ENCODE peak calls at places on chromosomes 12 and 14, in nine cellular contexts. B, C, Y, G, S, D, O, E and V are unnamed samples.
A peak's percentile ranks its signal among the peaks of the same experiment; 100 is the strongest.

GRCh38 chr14:91888641-91889476 is 21.5 kb upstream of the TC2N start:
- DNase-seq in B (no peak), C (no peak), Y (no peak), G (no peak), S (no peak), D (peak; percentile 63), O (no peak), E (no peak), V (no peak)

GRCh38 chr12:94180558-94181296 is 32.4 kb downstream of the PLXNC1 start:
- DNase-seq in B (no peak), C (no peak), Y (no peak), G (no peak), S (no peak), D (no peak), O (no peak), E (no peak), V (no peak)

GRCh38 chr12:94760786-94761185 is 110.4 kb upstream of the TMCC3 start:
- DNase-seq in B (no peak), C (no peak), Y (no peak), G (no peak), S (no peak), D (no peak), O (no peak), E (no peak), V (no peak)

GRCh38 chr12:6950944-6951540 is at the start of gene PTPN6:
- DNase-seq in B (no peak), C (peak; percentile 90), Y (no peak), G (peak; percentile 54), S (peak; percentile 34), D (no peak), O (peak; percentile 84), E (peak; percentile 85), V (no peak)

GRCh38 chr12:89709994-89710872 is 1.6 kb upstream of the ATP2B1 start:
- DNase-seq in B (no peak), C (peak; percentile 87), Y (no peak), G (peak; percentile 70), S (peak; percentile 61), D (peak; percentile 77), O (no peak), E (peak; percentile 84), V (peak; percentile 57)

GRCh38 chr12:120759591-120760348 is 34.1 kb downstream of the ACADS start:
- DNase-seq in B (no peak), C (no peak), Y (no peak), G (no peak), S (no peak), D (no peak), O (no peak), E (no peak), V (no peak)

GRCh38 chr14:34714320-34715107 is at the start of gene CFL2:
- DNase-seq in B (peak; percentile 32), C (peak; percentile 96), Y (no peak), G (peak; percentile 76), S (peak; percentile 85), D (peak; percentile 94), O (peak; percentile 79), E (peak; percentile 89), V (peak; percentile 89)

GRCh38 chr14:76918751-76919421 is 92.7 kb downstream of the LRRC74A start:
- DNase-seq in B (peak; percentile 73), C (peak; percentile 99), Y (no peak), G (peak; percentile 96), S (peak; percentile 70), D (peak; percentile 76), O (no peak), E (peak; percentile 98), V (peak; percentile 88)

GRCh38 chr14:35992816-35993511 is 166.8 kb downstream of the BRMS1L start:
- DNase-seq in B (no peak), C (no peak), Y (no peak), G (no peak), S (no peak), D (no peak), O (no peak), E (no peak), V (no peak)

GRCh38 chr14:34012978-34013713 is 62.3 kb upstream of the EGLN3 start:
- DNase-seq in B (no peak), C (no peak), Y (no peak), G (no peak), S (no peak), D (no peak), O (no peak), E (no peak), V (no peak)

GRCh38 chr14:69313176-69313575 is 53.2 kb downstream of the GALNT16 start:
- DNase-seq in B (no peak), C (no peak), Y (no peak), G (peak; percentile 38), S (no peak), D (no peak), O (no peak), E (no peak), V (peak; percentile 14)

GRCh38 chr12:4817813-4818212 is 91.9 kb upstream of the KCNA1 start:
- DNase-seq in B (no peak), C (no peak), Y (no peak), G (no peak), S (no peak), D (no peak), O (no peak), E (no peak), V (peak; percentile 44)
- H3K27ac ChIP-seq in B (no peak overlapping the region), C (peak overlapping the region; percentile 40), Y (no peak overlapping the region), G (no peak overlapping the region), S (no peak overlapping the region), D (no peak overlapping the region), O (no peak overlapping the region), E (no peak overlapping the region), V (peak overlapping the region; percentile 73)

DNA sequence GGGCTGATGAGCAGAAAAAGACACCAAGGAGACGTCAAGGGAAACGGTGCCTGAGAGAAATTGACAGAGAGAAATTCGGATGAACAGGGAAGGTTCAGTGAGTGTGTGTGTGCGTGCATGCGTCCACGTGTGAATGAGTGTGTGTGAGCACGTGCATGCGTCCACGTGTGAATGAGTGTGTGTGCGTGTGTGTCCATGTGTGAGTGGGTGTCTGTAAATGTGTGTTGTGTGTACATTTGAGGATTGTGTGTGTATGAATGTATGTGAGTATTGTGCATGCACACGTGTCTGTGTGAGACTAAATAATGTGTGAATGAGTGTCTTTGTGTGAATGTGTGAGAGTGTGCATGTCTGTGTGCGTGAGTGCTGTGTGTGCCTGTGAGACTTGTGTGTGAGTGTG is 137.4 kb upstream of the MED13L start:
- DNase-seq in B (no peak), C (no peak), Y (no peak), G (no peak), S (no peak), D (no peak), O (no peak), E (no peak), V (no peak)
- H3K27ac ChIP-seq in B (no peak overlapping the region), C (no peak overlapping the region), Y (no peak overlapping the region), G (no peak overlapping the region), S (no peak overlapping the region), D (peak overlapping the region; percentile 61), O (no peak overlapping the region), E (no peak overlapping the region), V (no peak overlapping the region)

DNA sequence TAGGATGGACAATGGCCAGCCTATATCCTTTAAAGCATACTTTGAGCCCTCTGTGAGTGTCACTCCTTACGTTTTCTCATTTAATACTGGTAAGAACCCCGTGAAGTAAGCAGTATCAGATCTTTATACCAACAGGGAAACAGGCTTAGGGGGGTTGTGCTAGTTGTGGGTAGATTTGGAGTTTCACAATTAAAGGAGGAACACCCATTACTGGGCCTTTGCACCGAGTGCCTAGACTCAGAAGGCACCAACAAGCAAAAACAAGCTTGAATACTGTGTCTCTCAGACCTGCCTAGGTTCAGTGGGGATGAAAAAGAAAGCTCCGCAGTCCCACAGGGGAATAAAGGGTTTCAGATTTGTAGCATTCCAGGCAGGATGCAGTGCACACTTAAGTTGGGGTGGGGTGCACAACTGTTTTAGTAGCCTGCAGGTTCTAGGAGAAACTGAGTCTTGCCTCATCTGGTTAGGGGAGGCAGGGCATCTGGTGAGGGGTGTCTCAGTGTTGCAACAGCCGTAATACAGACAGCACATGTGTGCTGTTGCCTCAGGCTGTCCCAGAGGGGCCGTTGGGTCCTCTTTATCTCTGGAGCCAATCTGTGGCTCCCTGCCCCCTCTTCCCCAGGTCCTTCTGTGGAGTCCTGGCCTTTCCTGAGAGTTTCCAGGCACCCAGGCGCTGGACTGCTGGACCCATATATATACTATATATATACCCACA is 51.2 kb downstream of the IRAK3 start:
- DNase-seq in B (no peak), C (no peak), Y (no peak), G (no peak), S (no peak), D (no peak), O (no peak), E (no peak), V (no peak)
- H3K27ac ChIP-seq in B (no peak overlapping the region), C (no peak overlapping the region), Y (no peak overlapping the region), G (no peak overlapping the region), S (no peak overlapping the region), D (no peak overlapping the region), O (no peak overlapping the region), E (no peak overlapping the region), V (no peak overlapping the region)

GRCh38 chr14:99816642-99817041 is 23.4 kb downstream of the EML1 start:
- DNase-seq in B (no peak), C (no peak), Y (no peak), G (no peak), S (no peak), D (no peak), O (no peak), E (no peak), V (no peak)
- H3K27ac ChIP-seq in B (no peak overlapping the region), C (no peak overlapping the region), Y (no peak overlapping the region), G (no peak overlapping the region), S (peak overlapping the region; percentile 52), D (no peak overlapping the region), O (no peak overlapping the region), E (no peak overlapping the region), V (peak overlapping the region; percentile 79)

DNA sequence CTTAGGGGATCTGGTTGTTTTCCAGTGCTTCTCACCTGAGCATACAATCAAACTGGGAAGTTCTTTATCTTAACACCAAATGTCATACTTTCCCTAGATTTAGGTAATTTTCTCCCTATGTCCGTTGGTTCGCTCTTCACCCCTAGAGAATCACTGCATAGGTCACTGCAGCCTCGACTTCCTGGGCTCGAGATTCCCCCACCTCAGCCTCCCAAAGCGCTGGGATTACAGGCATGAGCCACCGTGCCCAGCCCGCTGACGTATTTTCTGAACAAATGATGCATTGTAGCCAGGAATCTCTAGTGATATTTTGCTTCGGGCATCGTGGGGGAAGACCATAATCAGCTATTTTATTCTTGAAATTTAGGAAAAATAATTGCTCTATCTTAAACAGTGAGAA is 1.1 kb upstream of the RPL41 start:
- DNase-seq in B (no peak), C (peak; percentile 66), Y (no peak), G (no peak), S (no peak), D (peak; percentile 23), O (no peak), E (no peak), V (no peak)
- H3K27ac ChIP-seq in B (peak overlapping the region; percentile 93), C (no peak overlapping the region), Y (no peak overlapping the region), G (peak overlapping the region; percentile 89), S (no peak overlapping the region), D (no peak overlapping the region), O (peak overlapping the region; percentile 95), E (no peak overlapping the region), V (peak overlapping the region; percentile 97)

GRCh38 chr14:75724414-75725204 is 63.6 kb downstream of the TTLL5 start:
- DNase-seq in B (no peak), C (peak; percentile 53), Y (no peak), G (no peak), S (no peak), D (no peak), O (no peak), E (no peak), V (no peak)
- H3K27ac ChIP-seq in B (no peak overlapping the region), C (peak overlapping the region; percentile 39), Y (peak overlapping the region; percentile 56), G (no peak overlapping the region), S (no peak overlapping the region), D (no peak overlapping the region), O (no peak overlapping the region), E (no peak overlapping the region), V (no peak overlapping the region)

GRCh38 chr12:12883369-12884001 is 7.9 kb upstream of the GPRC5A start:
- DNase-seq in B (no peak), C (no peak), Y (no peak), G (no peak), S (no peak), D (no peak), O (no peak), E (no peak), V (no peak)
- H3K27ac ChIP-seq in B (peak overlapping the region; percentile 82), C (no peak overlapping the region), Y (no peak overlapping the region), G (peak overlapping the region; percentile 97), S (no peak overlapping the region), D (no peak overlapping the region), O (no peak overlapping the region), E (no peak overlapping the region), V (no peak overlapping the region)